ENCODE peak calls at places on chromosome 14, in six cellular contexts. F is colonic mucosa, I is dorsolateral prefrontal cortex, V is endothelial cell, O is GM12864, M is psoas muscle. S is an unnamed sample.

GRCh38 chr14:93031505-93032300 is 84.0 kb downstream of the ITPK1 start:
- DNase-seq in M (no peak), I (no peak), V (no peak), O (no peak), F (no peak), S (no peak)

GRCh38 chr14:24634158-24634557 is at the start of gene GZMB:
- DNase-seq in F (no peak), V (no peak), M (no peak), O (no peak), I (no peak), S (no peak)

GRCh38 chr14:69664865-69665526 is 53.6 kb downstream of the SUSD6 start:
- DNase-seq in M (no peak), V (no peak), F (no peak), I (no peak), O (no peak), S (no peak)

GRCh38 chr14:61435563-61436337 is 114.4 kb downstream of the PRKCH start:
- DNase-seq in M (no peak), I (no peak), V (no peak), O (no peak), F (no peak), S (no peak)

GRCh38 chr14:76498536-76498935 is 122.6 kb downstream of the ESRRB start:
- DNase-seq in F (no peak), V (no peak), I (no peak), M (no peak), O (no peak), S (no peak)

GRCh38 chr14:101972126-101972785 is 7.9 kb downstream of the DYNC1H1 start:
- DNase-seq in F (peak), M (peak), O (no peak), I (peak), V (no peak), S (no peak)

GRCh38 chr14:61322011-61322798 is 826 bp downstream of the PRKCH start:
- DNase-seq in M (peak), V (no peak), I (no peak), O (no peak), F (peak), S (no peak)

GRCh38 chr14:103483600-103483999 is 39.0 kb downstream of the CKB start:
- DNase-seq in M (no peak), I (no peak), V (no peak), F (no peak), O (no peak), S (no peak)

GRCh38 chr14:65214741-65215140 is 112.4 kb upstream of the MAX start:
- DNase-seq in F (peak), O (no peak), I (no peak), M (no peak), V (no peak), S (no peak)

GRCh38 chr14:76867536-76868452 is 41.6 kb downstream of the LRRC74A start:
- DNase-seq in O (no peak), F (no peak), M (no peak), V (no peak), I (no peak), S (no peak)

GRCh38 chr14:31025335-31026075 is at the start of gene AP4S1:
- DNase-seq in M (peak), O (no peak), V (peak), I (peak), F (peak), S (peak)

GRCh38 chr14:61549425-61549824 is 145.9 kb upstream of the HIF1A start:
- DNase-seq in F (no peak), V (no peak), M (no peak), I (no peak), O (no peak), S (no peak)

GRCh38 chr14:57749267-57749666 is 116.6 kb downstream of the SLC35F4 start:
- DNase-seq in I (no peak), F (no peak), O (no peak), M (no peak), V (no peak), S (no peak)

GRCh38 chr14:99246536-99247083 is 25.4 kb downstream of the BCL11B start:
- DNase-seq in F (no peak), V (no peak), M (no peak), O (no peak), I (no peak), S (no peak)

GRCh38 chr14:68890173-68890931 is 88.8 kb downstream of the ACTN1 start:
- DNase-seq in I (no peak), M (no peak), O (no peak), V (no peak), F (no peak), S (no peak)

GRCh38 chr14:103594265-103594664 is 31.5 kb downstream of the COA8 start:
- DNase-seq in F (no peak), I (peak), O (no peak), M (no peak), V (no peak), S (peak)

DNA sequence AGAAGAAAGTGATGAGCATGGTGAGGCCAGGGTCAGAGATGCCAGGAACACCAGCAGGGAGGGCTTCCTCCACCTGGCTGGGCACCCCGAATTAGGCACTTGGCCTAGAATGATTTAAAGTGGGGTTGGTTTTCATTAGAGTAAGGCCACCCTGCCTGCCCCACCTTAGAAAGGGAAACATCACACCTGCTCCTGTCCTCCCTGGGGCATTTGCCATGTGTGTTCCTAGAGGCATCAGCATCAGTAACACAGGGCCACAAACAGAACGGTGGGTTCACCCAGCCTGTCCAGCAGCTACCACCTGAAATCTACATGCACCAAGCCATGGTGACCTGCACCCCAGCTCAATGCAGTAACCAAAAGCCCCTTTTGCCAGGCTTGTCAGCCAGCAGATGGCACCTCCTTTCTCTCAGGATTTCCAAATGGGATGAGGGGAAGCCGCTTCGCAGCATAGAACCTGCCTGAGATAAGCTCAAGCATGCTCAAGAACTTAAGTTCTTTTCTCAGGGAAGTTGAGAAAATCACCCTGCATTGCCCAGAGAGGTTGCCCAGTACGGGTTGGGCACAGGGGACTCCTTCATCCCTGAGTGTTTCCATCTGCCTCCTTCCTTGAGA is 338.8 kb downstream of the DPF3 start:
- DNase-seq in F (no peak), O (no peak), M (no peak), V (no peak), I (no peak), S (no peak)
- TF ChIP-seq CTCF in F (no peak), O (no peak), M (peak), V (no peak), I (peak), S (no peak)

GRCh38 chr14:60165547-60165876 is 314 bp upstream of the DHRS7 start:
- DNase-seq in M (no peak), V (no peak), F (no peak), I (no peak), O (no peak), S (no peak)
- TF ChIP-seq CTCF in M (peak), V (no peak), F (no peak), I (no peak), O (no peak), S (no peak)

GRCh38 chr14:91878274-91878673 is 10.9 kb upstream of the TC2N start:
- DNase-seq in F (no peak), I (no peak), V (no peak), O (no peak), M (no peak), S (no peak)
- TF ChIP-seq CTCF in F (no peak), I (no peak), V (no peak), O (no peak), M (no peak), S (no peak)

DNA sequence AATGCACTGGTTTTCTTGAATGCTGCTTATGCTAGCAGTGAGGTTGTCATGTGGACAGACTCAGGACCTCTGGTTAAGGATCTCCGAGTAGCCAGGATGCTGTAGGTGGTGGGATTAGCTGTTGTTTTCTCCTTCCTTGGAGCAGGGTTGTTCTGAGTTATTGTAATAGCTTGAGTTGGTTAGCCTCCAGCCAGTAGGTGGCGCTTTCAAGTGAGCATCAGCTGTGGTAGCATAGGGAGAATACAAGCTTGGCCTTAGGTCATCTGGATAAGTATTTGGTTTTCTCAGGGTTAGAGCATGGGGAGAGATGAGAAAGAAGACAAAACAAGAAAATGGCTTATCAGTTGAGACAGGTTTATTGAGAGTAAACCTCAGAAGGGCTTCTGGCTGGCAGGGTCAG is 299.7 kb upstream of the FBXO33 start:
- DNase-seq in V (no peak), M (no peak), O (peak), I (no peak), F (no peak), S (no peak)
- TF ChIP-seq CTCF in V (no peak), M (no peak), O (peak), I (no peak), F (no peak), S (peak)

GRCh38 chr14:54564071-54564798 is 2.7 kb upstream of the SAMD4A start:
- DNase-seq in V (no peak), O (no peak), M (no peak), I (no peak), F (no peak), S (no peak)

GRCh38 chr14:54564799-54565235 is 2.1 kb upstream of the SAMD4A start:
- DNase-seq in V (no peak), I (no peak), O (no peak), F (no peak), M (no peak), S (no peak)

GRCh38 chr14:54566410-54567223 is at the start of gene SAMD4A:
- DNase-seq in F (peak), O (peak), M (peak), V (peak), I (peak), S (peak)

GRCh38 chr14:54566152-54566409 is 847 bp upstream of the SAMD4A start:
- DNase-seq in M (no peak), F (no peak), O (no peak), V (no peak), I (no peak), S (peak)

GRCh38 chr14:54565236-54566151 is 1.4 kb upstream of the SAMD4A start:
- DNase-seq in F (peak), M (peak), O (peak), V (peak), I (peak), S (peak)
- TF ChIP-seq CTCF in F (no peak), M (peak), O (peak), V (peak), I (no peak), S (peak)

S was measured in neural crest cell.